ENCODE peak calls at places on chromosomes 5 and 9, in four cellular contexts. One of them, this sample, is unnamed. For H3K9me3, the result is how much of the 10 kb centered on the place peaks cover.

GRCh38 chr9:136975624-136976023 is 1.7 kb upstream of the PTGDS start:
- DNase-seq in pancreas: no peak
- DNase-seq in Caco-2: no peak
- DNase-seq in adipocyte: no peak
- DNase-seq in this sample: no peak

GRCh38 chr9:105360344-105360743 is 87.5 kb upstream of the FSD1L start:
- DNase-seq in pancreas: no peak
- DNase-seq in Caco-2: no peak
- DNase-seq in adipocyte: no peak
- DNase-seq in this sample: no peak

GRCh38 chr5:57824047-57824446 is 341.4 kb upstream of the ACTBL2 start:
- DNase-seq in adipocyte: peak
- DNase-seq in pancreas: no peak
- DNase-seq in Caco-2: no peak
- DNase-seq in this sample: no peak

GRCh38 chr9:129185991-129186390 is 7.9 kb upstream of the IER5L start:
- DNase-seq in pancreas: no peak
- DNase-seq in adipocyte: no peak
- DNase-seq in Caco-2: no peak
- DNase-seq in this sample: no peak

GRCh38 chr9:135647897-135648296 is 8.6 kb upstream of the GLT6D1 start:
- DNase-seq in Caco-2: no peak
- DNase-seq in pancreas: no peak
- DNase-seq in adipocyte: no peak
- DNase-seq in this sample: no peak

GRCh38 chr9:8715792-8716191 is 916.2 kb upstream of the DMAC1 start:
- DNase-seq in Caco-2: no peak
- DNase-seq in adipocyte: no peak
- DNase-seq in pancreas: no peak
- DNase-seq in this sample: no peak

GRCh38 chr5:129724647-129725046 is 23.2 kb upstream of the MINAR2 start:
- DNase-seq in adipocyte: no peak
- DNase-seq in pancreas: no peak
- DNase-seq in Caco-2: no peak
- DNase-seq in this sample: no peak

GRCh38 chr5:149128023-149128875 is 13.0 kb upstream of the ABLIM3 start:
- DNase-seq in pancreas: no peak
- DNase-seq in Caco-2: peak
- DNase-seq in adipocyte: peak
- DNase-seq in this sample: peak

GRCh38 chr9:7115606-7116005 is 357.8 kb downstream of the KDM4C start:
- DNase-seq in Caco-2: no peak
- DNase-seq in adipocyte: no peak
- DNase-seq in pancreas: no peak
- DNase-seq in this sample: no peak

GRCh38 chr9:112132356-112132755 is 42.7 kb downstream of the SUSD1 start:
- DNase-seq in pancreas: no peak
- DNase-seq in adipocyte: peak
- DNase-seq in Caco-2: no peak
- DNase-seq in this sample: no peak

GRCh38 chr5:148179234-148179824 is 11.0 kb downstream of the SPINK14 start:
- DNase-seq in adipocyte: peak
- DNase-seq in pancreas: no peak
- DNase-seq in Caco-2: peak
- DNase-seq in this sample: peak

GRCh38 chr9:137763271-137763955 is 114.2 kb upstream of the CACNA1B start:
- DNase-seq in adipocyte: no peak
- DNase-seq in Caco-2: no peak
- DNase-seq in pancreas: no peak
- DNase-seq in this sample: no peak

GRCh38 chr5:149824851-149825250 is 94.7 kb downstream of the PPARGC1B start:
- DNase-seq in Caco-2: no peak
- DNase-seq in adipocyte: no peak
- DNase-seq in pancreas: no peak
- DNase-seq in this sample: no peak

GRCh38 chr5:132298813-132299212 is 4.6 kb downstream of the SLC22A4 start:
- DNase-seq in adipocyte: no peak
- DNase-seq in pancreas: no peak
- DNase-seq in Caco-2: no peak
- DNase-seq in this sample: no peak

GRCh38 chr5:147369742-147370374 is 135.0 kb downstream of the STK32A start:
- DNase-seq in adipocyte: peak
- DNase-seq in Caco-2: no peak
- DNase-seq in pancreas: no peak
- DNase-seq in this sample: no peak

GRCh38 chr5:111427762-111428161 is 84.6 kb downstream of the STARD4 start:
- DNase-seq in Caco-2: peak
- DNase-seq in adipocyte: no peak
- DNase-seq in pancreas: no peak
- DNase-seq in this sample: no peak

GRCh38 chr9:134730761-134731496 is 89.3 kb downstream of the COL5A1 start:
- DNase-seq in Caco-2: no peak
- DNase-seq in adipocyte: no peak
- DNase-seq in pancreas: no peak
- DNase-seq in this sample: no peak

GRCh38 chr5:23303836-23304235 is 203.6 kb upstream of the PRDM9 start:
- DNase-seq in Caco-2: no peak
- DNase-seq in pancreas: no peak
- DNase-seq in adipocyte: no peak
- DNase-seq in this sample: no peak

GRCh38 chr5:56669534-56670483 is 145.5 kb upstream of the MAP3K1 start:
- DNase-seq in adipocyte: no peak
- DNase-seq in pancreas: peak
- DNase-seq in Caco-2: no peak
- DNase-seq in this sample: no peak

GRCh38 chr9:95102572-95102971 is 214.9 kb downstream of the FANCC start:
- DNase-seq in Caco-2: no peak
- DNase-seq in adipocyte: no peak
- DNase-seq in pancreas: peak
- DNase-seq in this sample: no peak

GRCh38 chr5:133236976-133237375 is 185.2 kb downstream of the HSPA4 start:
- DNase-seq in adipocyte: no peak
- DNase-seq in Caco-2: no peak
- DNase-seq in pancreas: peak
- DNase-seq in this sample: no peak

GRCh38 chr5:112968411-112969106 is 8.0 kb upstream of the DCP2 start:
- DNase-seq in adipocyte: peak
- DNase-seq in Caco-2: peak
- DNase-seq in pancreas: no peak
- DNase-seq in this sample: no peak

GRCh38 chr9:21506910-21507795 is 25.0 kb upstream of the IFNE start:
- DNase-seq in Caco-2: peak
- DNase-seq in pancreas: no peak
- DNase-seq in adipocyte: peak
- DNase-seq in this sample: peak

GRCh38 chr5:80181618-80182211 is 74.1 kb downstream of the SERINC5 start:
- DNase-seq in pancreas: no peak
- DNase-seq in Caco-2: peak
- DNase-seq in adipocyte: no peak
- DNase-seq in this sample: no peak

GRCh38 chr9:138117101-138117750 is 239.6 kb downstream of the CACNA1B start:
- DNase-seq in Caco-2: no peak
- DNase-seq in pancreas: no peak
- DNase-seq in adipocyte: no peak
- DNase-seq in this sample: no peak

GRCh38 chr9:33877727-33878489 is 60.9 kb downstream of the UBE2R2 start:
- DNase-seq in Caco-2: no peak
- DNase-seq in adipocyte: no peak
- DNase-seq in pancreas: no peak
- DNase-seq in this sample: no peak

GRCh38 chr5:38681966-38682365 is 125.5 kb upstream of the LIFR start:
- DNase-seq in adipocyte: no peak
- DNase-seq in pancreas: no peak
- DNase-seq in Caco-2: no peak
- DNase-seq in this sample: no peak

GRCh38 chr9:90803860-90804593 is 2.4 kb downstream of the SYK start:
- DNase-seq in Caco-2: no peak
- DNase-seq in pancreas: no peak
- DNase-seq in adipocyte: no peak
- DNase-seq in this sample: peak

GRCh38 chr9:90805006-90805993 is 3.7 kb downstream of the SYK start:
- DNase-seq in adipocyte: no peak
- DNase-seq in pancreas: no peak
- DNase-seq in Caco-2: no peak
- DNase-seq in this sample: peak

GRCh38 chr9:90801175-90801506 is 478 bp upstream of the SYK start:
- DNase-seq in Caco-2: no peak
- DNase-seq in pancreas: no peak
- DNase-seq in adipocyte: no peak
- DNase-seq in this sample: no peak

GRCh38 chr9:90801507-90802289 is at the start of gene SYK:
- DNase-seq in Caco-2: peak
- DNase-seq in adipocyte: no peak
- DNase-seq in pancreas: peak
- DNase-seq in this sample: no peak

GRCh38 chr9:90802534-90802933 is 915 bp downstream of the SYK start:
- DNase-seq in adipocyte: no peak
- DNase-seq in pancreas: no peak
- DNase-seq in Caco-2: no peak
- DNase-seq in this sample: no peak
- H3K4me3 ChIP-seq in adipocyte: no peak
- H3K4me3 ChIP-seq in pancreas: peak
- H3K4me3 ChIP-seq in Caco-2: peak
- H3K4me3 ChIP-seq in this sample: peak

DNA sequence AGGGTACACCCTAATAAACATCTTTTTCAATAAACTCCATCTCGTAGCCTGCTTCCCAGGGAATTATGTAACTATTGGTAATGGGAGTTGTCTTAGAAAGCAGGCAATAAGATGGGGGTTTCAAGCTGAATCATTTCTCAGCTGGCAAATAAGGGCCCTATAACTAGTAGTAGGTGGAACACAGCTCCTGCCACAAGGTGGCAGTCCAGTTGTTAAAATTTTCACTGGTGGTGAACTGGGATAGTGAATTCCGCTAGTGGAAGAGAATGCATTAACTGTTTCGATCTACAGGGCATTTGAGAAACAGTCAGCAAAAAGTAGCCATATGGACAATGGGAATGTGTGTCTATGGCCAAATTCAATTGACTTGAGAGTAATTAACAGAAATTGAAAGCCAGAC is 27.7 kb downstream of the PCDHB15 start:
- DNase-seq in Caco-2: no peak
- DNase-seq in adipocyte: no peak
- DNase-seq in pancreas: no peak
- DNase-seq in this sample: peak
- H3K9me3 ChIP-seq in Caco-2: under half
- H3K9me3 ChIP-seq in adipocyte: half or more
- H3K9me3 ChIP-seq in pancreas: under half
- H3K9me3 ChIP-seq in this sample: under half

DNA sequence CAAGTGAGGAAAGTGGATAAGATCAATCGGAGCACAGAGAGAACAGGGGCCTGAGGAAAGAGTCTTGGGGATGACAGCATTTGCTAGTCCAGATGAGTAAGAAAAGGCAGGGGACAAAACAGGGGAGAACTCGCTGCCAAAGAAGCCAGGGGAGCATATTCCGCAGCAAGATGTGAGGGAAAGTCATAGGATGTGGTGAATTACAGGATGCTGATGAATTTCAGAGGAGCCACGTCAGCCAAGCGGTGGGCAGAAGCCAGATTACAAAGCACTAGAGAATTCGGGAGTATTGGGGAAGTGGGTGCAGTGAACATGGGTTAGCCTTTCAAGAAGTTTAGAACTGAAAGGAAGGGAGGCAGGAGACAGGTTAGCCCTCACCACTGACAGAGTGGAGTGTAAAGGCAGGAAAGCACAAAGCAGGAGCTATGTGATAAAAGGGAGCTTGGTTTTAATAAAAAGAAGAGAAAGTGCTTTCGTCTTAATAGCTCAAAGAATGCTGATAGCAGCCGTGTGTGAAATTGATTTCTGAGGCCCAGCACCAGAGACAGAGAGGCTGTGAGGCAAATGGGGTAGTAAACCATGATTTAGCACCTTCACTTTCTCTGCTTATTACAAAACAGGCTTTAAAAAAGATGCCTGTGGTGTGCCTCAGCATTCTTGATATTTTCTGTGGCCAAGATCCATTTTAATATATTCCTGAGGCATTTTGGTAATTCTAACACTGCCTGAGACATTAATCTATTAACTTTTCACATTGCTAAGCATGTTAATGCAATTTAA is 16.8 kb downstream of the ADAMTSL1 start:
- DNase-seq in adipocyte: peak
- DNase-seq in Caco-2: no peak
- DNase-seq in pancreas: no peak
- DNase-seq in this sample: no peak
- H3K4me3 ChIP-seq in adipocyte: peak
- H3K4me3 ChIP-seq in Caco-2: no peak
- H3K4me3 ChIP-seq in pancreas: no peak
- H3K4me3 ChIP-seq in this sample: no peak

GRCh38 chr9:97272072-97272471 is 35.4 kb upstream of the CCDC180 start:
- DNase-seq in Caco-2: peak
- DNase-seq in adipocyte: no peak
- DNase-seq in pancreas: no peak
- DNase-seq in this sample: no peak

GRCh38 chr9:97280755-97281330 is 26.6 kb upstream of the CCDC180 start:
- DNase-seq in pancreas: no peak
- DNase-seq in adipocyte: no peak
- DNase-seq in Caco-2: no peak
- DNase-seq in this sample: no peak

GRCh38 chr9:97271292-97271691 is 36.2 kb upstream of the CCDC180 start:
- DNase-seq in adipocyte: no peak
- DNase-seq in Caco-2: no peak
- DNase-seq in pancreas: no peak
- DNase-seq in this sample: no peak

GRCh38 chr9:97277953-97278352 is 29.5 kb upstream of the CCDC180 start:
- DNase-seq in Caco-2: no peak
- DNase-seq in adipocyte: no peak
- DNase-seq in pancreas: no peak
- DNase-seq in this sample: no peak

GRCh38 chr9:97276310-97276852 is 31.1 kb upstream of the CCDC180 start:
- DNase-seq in adipocyte: no peak
- DNase-seq in Caco-2: no peak
- DNase-seq in pancreas: no peak
- DNase-seq in this sample: no peak
- H3K9me3 ChIP-seq in adipocyte: under half
- H3K9me3 ChIP-seq in Caco-2: under half
- H3K9me3 ChIP-seq in pancreas: under half
- H3K9me3 ChIP-seq in this sample: under half